ENCODE peak calls at places on chromosomes 4 and X, in four cellular contexts. T is tibial nerve; F is pancreas; V is CD8-positive, alpha-beta memory T cell. S is an unnamed sample.

GRCh38 chr4:31647776-31648175 is 927.6 kb downstream of the PCDH7 start:
- DNase-seq in T (no peak), F (no peak), V (no peak), S (no peak)

GRCh38 chrX:56728752-56729151 is 291 bp upstream of the NBDY start:
- DNase-seq in T (no peak), F (no peak), V (no peak), S (no peak)

GRCh38 chr4:101040776-101041175 is 306.6 kb downstream of the PPP3CA start:
- DNase-seq in T (no peak), F (no peak), V (no peak), S (no peak)

GRCh38 chr4:151039733-151040132 is 24.6 kb upstream of the LRBA start:
- DNase-seq in T (no peak), F (no peak), V (no peak), S (no peak)

GRCh38 chr4:15779336-15779735 is 1.2 kb downstream of the CD38 start:
- DNase-seq in T (no peak), F (no peak), V (no peak), S (no peak)

GRCh38 chrX:48522291-48522690 is 683 bp downstream of the EBP start:
- DNase-seq in T (no peak), F (no peak), V (no peak), S (no peak)

GRCh38 chrX:150211988-150212387 is 151.1 kb upstream of the MAMLD1 start:
- DNase-seq in T (no peak), F (no peak), V (no peak), S (no peak)

GRCh38 chr4:10045481-10045880 is 24.2 kb upstream of the SLC2A9 start:
- DNase-seq in T (no peak), F (no peak), V (no peak), S (no peak)

DNA sequence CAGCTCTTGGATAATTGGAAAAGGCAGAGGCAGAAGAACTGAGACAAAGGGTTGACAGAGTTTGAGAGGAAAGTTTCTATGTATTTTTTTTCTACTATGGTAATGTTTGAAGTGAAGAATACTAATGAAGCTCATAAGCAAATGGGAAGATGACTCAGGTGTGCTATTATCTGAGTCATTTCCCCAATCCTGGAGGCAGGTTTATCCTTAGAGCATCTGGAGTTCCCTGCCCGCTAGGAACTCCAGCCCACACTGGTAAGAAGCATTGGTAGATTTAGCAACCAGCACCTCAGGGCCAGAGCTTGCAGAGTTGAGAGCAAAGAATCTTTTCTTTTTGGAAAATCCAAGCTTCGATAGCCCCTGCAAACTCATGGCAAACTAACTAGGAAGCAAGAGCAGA is 55.2 kb downstream of the DOCK11 start:
- DNase-seq in T (no peak), F (no peak), V (no peak), S (no peak)
- H3K36me3 ChIP-seq in T (no peaks in the 10 kb centered on the region), F (no peaks in the 10 kb centered on the region), V (peaks cover 16% of the 10 kb centered on the region), S (peaks cover 19% of the 10 kb centered on the region)

GRCh38 chr4:126269106-126269505 is 954.4 kb downstream of the FAT4 start:
- DNase-seq in T (no peak), F (no peak), V (no peak), S (no peak)
- H3K4me3 ChIP-seq in T (no peak overlapping the region), F (no peak overlapping the region), V (no peak overlapping the region), S (no peak overlapping the region)

GRCh38 chr4:98939446-98939845 is 10.5 kb upstream of the EIF4E start:
- DNase-seq in T (no peak), F (no peak), V (no peak), S (no peak)

GRCh38 chr4:98950925-98951324 is 22.0 kb upstream of the EIF4E start:
- DNase-seq in T (no peak), F (no peak), V (no peak), S (no peak)

GRCh38 chr4:98939892-98940298 is 11.0 kb upstream of the EIF4E start:
- DNase-seq in T (no peak), F (peak; percentile 20), V (no peak), S (no peak)

GRCh38 chr4:98946359-98946758 is 17.4 kb upstream of the EIF4E start:
- DNase-seq in T (no peak), F (no peak), V (no peak), S (no peak)

GRCh38 chr4:98945297-98945850 is 16.4 kb upstream of the EIF4E start:
- DNase-seq in T (no peak), F (no peak), V (no peak), S (no peak)
- H3K9me3 ChIP-seq in T (no peaks in the 10 kb centered on the region), F (no peaks in the 10 kb centered on the region), V (no peaks in the 10 kb centered on the region), S (no peaks in the 10 kb centered on the region)

DNA sequence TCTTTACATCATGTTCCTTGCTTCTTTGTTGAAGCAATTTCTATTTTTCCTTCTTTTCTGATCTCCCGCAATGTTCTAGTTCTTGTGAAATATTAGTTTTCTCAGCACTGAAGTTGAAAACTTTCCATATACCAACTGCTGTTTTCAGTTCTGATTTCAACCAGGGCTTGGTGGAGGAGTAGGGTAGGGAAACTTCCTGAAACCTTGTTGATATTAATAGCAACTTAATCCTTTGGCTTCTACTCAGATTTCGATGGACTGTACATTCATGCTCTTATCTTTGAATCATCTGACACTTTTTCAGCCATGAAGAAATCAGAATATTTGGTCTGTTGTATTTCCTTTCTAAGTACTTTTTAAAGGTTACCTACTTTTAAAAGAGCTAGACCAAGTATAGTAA is 315.8 kb downstream of the RPA4 start:
- DNase-seq in T (no peak), F (no peak), V (no peak), S (no peak)
- H3K36me3 ChIP-seq in T (no peaks in the 10 kb centered on the region), F (no peaks in the 10 kb centered on the region), V (no peaks in the 10 kb centered on the region), S (no peaks in the 10 kb centered on the region)

DNA sequence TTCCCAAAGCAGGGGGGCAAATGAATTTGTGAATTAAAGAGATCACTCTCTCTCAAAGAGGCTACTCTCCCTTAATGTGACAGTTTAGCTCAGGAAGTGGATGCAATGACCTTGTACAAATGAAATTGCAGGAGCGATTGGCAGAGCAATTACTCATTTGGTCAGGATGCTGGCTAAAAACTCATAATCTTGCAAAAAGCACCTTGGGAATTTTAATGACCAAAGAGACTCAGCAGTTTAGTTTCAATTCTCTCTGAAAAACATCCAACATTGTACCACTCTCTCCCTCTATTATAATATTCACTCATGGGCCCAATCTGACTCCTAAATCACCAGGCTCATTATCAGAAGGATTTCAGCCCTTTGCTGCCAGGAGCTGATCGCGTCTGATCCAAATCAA is 26.1 kb downstream of the PDGFC start:
- DNase-seq in T (no peak), F (no peak), V (no peak), S (no peak)
- H3K4me3 ChIP-seq in T (no peak overlapping the region), F (no peak overlapping the region), V (no peak overlapping the region), S (no peak overlapping the region)

DNA sequence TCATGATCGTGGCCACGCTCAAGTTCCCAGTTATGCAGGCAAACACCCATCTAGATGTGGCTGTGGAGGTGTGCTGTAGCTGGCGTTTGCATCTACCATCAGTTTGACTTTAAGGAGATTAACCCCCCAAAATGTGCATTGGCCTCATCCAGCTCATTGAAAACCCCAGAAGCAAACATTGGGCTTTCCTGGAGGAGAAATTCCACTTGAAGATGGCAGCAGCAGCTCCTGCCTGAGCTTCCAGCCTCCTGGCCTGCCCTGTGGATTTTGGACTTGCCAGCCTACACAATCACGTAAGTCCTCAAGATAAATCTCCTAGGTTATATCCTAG is 30.2 kb upstream of the SLC25A6 start:
- DNase-seq in T (no peak), F (no peak), V (no peak), S (no peak)
- H3K9me3 ChIP-seq in T (peaks cover 27% of the 10 kb centered on the region), F (no peaks in the 10 kb centered on the region), V (peaks cover 20% of the 10 kb centered on the region), S (peaks cover 8% of the 10 kb centered on the region)

S was measured in effector memory CD4-positive, alpha-beta T cell.